ENCODE peak calls at places on chromosomes 11 and 22, in ten cellular contexts. One of them, this sample, is unnamed.

GRCh38 chr11:116929393-116930090 is 92.1 kb upstream of the APOA1 start:
- DNase-seq in lower leg skin: no peak
- DNase-seq in RWPE1: no peak
- DNase-seq in ovary: no peak
- DNase-seq in neural crest cell: no peak
- DNase-seq in GM06990: no peak
- DNase-seq in heart left ventricle: no peak
- DNase-seq in fibroblast of mammary gland: peak
- DNase-seq in activated CD8-positive, alpha-beta T cell treated with anti-CD3 and anti-CD28 coated beads for 36 hours: no peak
- DNase-seq in IMR-90: peak
- DNase-seq in this sample: no peak

GRCh38 chr11:6229911-6230310 is 4.5 kb downstream of the FHIP1B start:
- DNase-seq in heart left ventricle: no peak
- DNase-seq in activated CD8-positive, alpha-beta T cell treated with anti-CD3 and anti-CD28 coated beads for 36 hours: peak
- DNase-seq in GM06990: no peak
- DNase-seq in RWPE1: no peak
- DNase-seq in neural crest cell: no peak
- DNase-seq in fibroblast of mammary gland: no peak
- DNase-seq in lower leg skin: no peak
- DNase-seq in ovary: no peak
- DNase-seq in IMR-90: no peak
- DNase-seq in this sample: no peak

GRCh38 chr11:19978668-19979518 is 181.4 kb downstream of the DBX1 start:
- DNase-seq in GM06990: peak
- DNase-seq in neural crest cell: no peak
- DNase-seq in activated CD8-positive, alpha-beta T cell treated with anti-CD3 and anti-CD28 coated beads for 36 hours: peak
- DNase-seq in RWPE1: peak
- DNase-seq in fibroblast of mammary gland: peak
- DNase-seq in lower leg skin: no peak
- DNase-seq in IMR-90: peak
- DNase-seq in ovary: peak
- DNase-seq in heart left ventricle: no peak
- DNase-seq in this sample: no peak

GRCh38 chr11:134228625-134229024 is 4.2 kb downstream of the VPS26B start:
- DNase-seq in IMR-90: no peak
- DNase-seq in GM06990: peak
- DNase-seq in lower leg skin: peak
- DNase-seq in activated CD8-positive, alpha-beta T cell treated with anti-CD3 and anti-CD28 coated beads for 36 hours: peak
- DNase-seq in heart left ventricle: no peak
- DNase-seq in ovary: no peak
- DNase-seq in RWPE1: no peak
- DNase-seq in fibroblast of mammary gland: no peak
- DNase-seq in neural crest cell: no peak
- DNase-seq in this sample: no peak

GRCh38 chr11:70074701-70075100 is 3.4 kb upstream of the ANO1 start:
- DNase-seq in GM06990: no peak
- DNase-seq in ovary: no peak
- DNase-seq in activated CD8-positive, alpha-beta T cell treated with anti-CD3 and anti-CD28 coated beads for 36 hours: no peak
- DNase-seq in RWPE1: no peak
- DNase-seq in IMR-90: no peak
- DNase-seq in lower leg skin: peak
- DNase-seq in heart left ventricle: no peak
- DNase-seq in fibroblast of mammary gland: no peak
- DNase-seq in neural crest cell: no peak
- DNase-seq in this sample: no peak

GRCh38 chr11:34564807-34565241 is 51.2 kb upstream of the ELF5 start:
- DNase-seq in RWPE1: no peak
- DNase-seq in heart left ventricle: no peak
- DNase-seq in neural crest cell: no peak
- DNase-seq in ovary: no peak
- DNase-seq in fibroblast of mammary gland: no peak
- DNase-seq in lower leg skin: peak
- DNase-seq in IMR-90: no peak
- DNase-seq in activated CD8-positive, alpha-beta T cell treated with anti-CD3 and anti-CD28 coated beads for 36 hours: no peak
- DNase-seq in GM06990: no peak
- DNase-seq in this sample: no peak

GRCh38 chr11:2655834-2656622 is 43.8 kb downstream of the KCNQ1OT1 start:
- DNase-seq in IMR-90: peak
- DNase-seq in lower leg skin: no peak
- DNase-seq in GM06990: no peak
- DNase-seq in heart left ventricle: no peak
- DNase-seq in fibroblast of mammary gland: peak
- DNase-seq in ovary: peak
- DNase-seq in RWPE1: peak
- DNase-seq in neural crest cell: no peak
- DNase-seq in activated CD8-positive, alpha-beta T cell treated with anti-CD3 and anti-CD28 coated beads for 36 hours: peak
- DNase-seq in this sample: no peak

GRCh38 chr22:20173720-20174119 is 22.9 kb upstream of the CCDC188 start:
- DNase-seq in fibroblast of mammary gland: no peak
- DNase-seq in ovary: no peak
- DNase-seq in heart left ventricle: no peak
- DNase-seq in activated CD8-positive, alpha-beta T cell treated with anti-CD3 and anti-CD28 coated beads for 36 hours: no peak
- DNase-seq in RWPE1: no peak
- DNase-seq in IMR-90: no peak
- DNase-seq in GM06990: no peak
- DNase-seq in neural crest cell: no peak
- DNase-seq in lower leg skin: no peak
- DNase-seq in this sample: no peak

GRCh38 chr22:36352775-36353507 is 34.8 kb downstream of the MYH9 start:
- DNase-seq in fibroblast of mammary gland: peak
- DNase-seq in activated CD8-positive, alpha-beta T cell treated with anti-CD3 and anti-CD28 coated beads for 36 hours: peak
- DNase-seq in ovary: peak
- DNase-seq in RWPE1: no peak
- DNase-seq in heart left ventricle: peak
- DNase-seq in IMR-90: peak
- DNase-seq in lower leg skin: no peak
- DNase-seq in GM06990: no peak
- DNase-seq in neural crest cell: no peak
- DNase-seq in this sample: no peak

GRCh38 chr22:50545522-50546325 is at the start of gene KLHDC7B:
- DNase-seq in IMR-90: peak
- DNase-seq in neural crest cell: no peak
- DNase-seq in GM06990: no peak
- DNase-seq in lower leg skin: no peak
- DNase-seq in heart left ventricle: no peak
- DNase-seq in activated CD8-positive, alpha-beta T cell treated with anti-CD3 and anti-CD28 coated beads for 36 hours: peak
- DNase-seq in ovary: no peak
- DNase-seq in RWPE1: no peak
- DNase-seq in fibroblast of mammary gland: no peak
- DNase-seq in this sample: no peak

GRCh38 chr11:17008099-17008498 is 6.1 kb downstream of the PLEKHA7 start:
- DNase-seq in fibroblast of mammary gland: no peak
- DNase-seq in RWPE1: no peak
- DNase-seq in IMR-90: no peak
- DNase-seq in heart left ventricle: no peak
- DNase-seq in ovary: no peak
- DNase-seq in lower leg skin: peak
- DNase-seq in GM06990: no peak
- DNase-seq in activated CD8-positive, alpha-beta T cell treated with anti-CD3 and anti-CD28 coated beads for 36 hours: no peak
- DNase-seq in neural crest cell: no peak
- DNase-seq in this sample: no peak

DNA sequence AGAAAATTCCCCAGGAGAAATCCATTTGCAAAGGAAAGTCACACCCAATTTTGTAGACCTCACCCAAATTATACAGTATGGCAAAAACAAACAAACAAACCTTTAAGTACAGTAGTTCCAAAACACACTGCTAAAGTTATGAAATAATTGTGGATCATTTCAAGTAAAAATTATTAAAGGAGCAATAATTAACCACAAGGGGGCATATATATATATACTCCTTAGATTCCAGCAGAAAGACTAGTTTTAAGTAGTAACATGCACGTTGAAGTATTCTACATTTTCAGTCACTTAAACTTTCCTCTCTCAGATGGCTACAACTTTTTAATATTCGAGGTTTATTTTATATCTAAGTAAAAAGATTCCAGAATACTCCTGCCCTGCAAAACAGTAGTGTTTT is 26.8 kb downstream of the RNF141 start:
- DNase-seq in lower leg skin: no peak
- DNase-seq in GM06990: no peak
- DNase-seq in neural crest cell: no peak
- DNase-seq in activated CD8-positive, alpha-beta T cell treated with anti-CD3 and anti-CD28 coated beads for 36 hours: no peak
- DNase-seq in heart left ventricle: no peak
- DNase-seq in fibroblast of mammary gland: peak
- DNase-seq in RWPE1: no peak
- DNase-seq in IMR-90: peak
- DNase-seq in ovary: no peak
- DNase-seq in this sample: no peak
- TF ChIP-seq CTCF in lower leg skin: no peak
- TF ChIP-seq CTCF in GM06990: no peak
- TF ChIP-seq CTCF in neural crest cell: peak
- TF ChIP-seq CTCF in activated CD8-positive, alpha-beta T cell treated with anti-CD3 and anti-CD28 coated beads for 36 hours: no peak
- TF ChIP-seq CTCF in heart left ventricle: peak
- TF ChIP-seq CTCF in fibroblast of mammary gland: peak
- TF ChIP-seq CTCF in RWPE1: peak
- TF ChIP-seq CTCF in IMR-90: peak
- TF ChIP-seq CTCF in ovary: peak
- TF ChIP-seq CTCF in this sample: no peak

DNA sequence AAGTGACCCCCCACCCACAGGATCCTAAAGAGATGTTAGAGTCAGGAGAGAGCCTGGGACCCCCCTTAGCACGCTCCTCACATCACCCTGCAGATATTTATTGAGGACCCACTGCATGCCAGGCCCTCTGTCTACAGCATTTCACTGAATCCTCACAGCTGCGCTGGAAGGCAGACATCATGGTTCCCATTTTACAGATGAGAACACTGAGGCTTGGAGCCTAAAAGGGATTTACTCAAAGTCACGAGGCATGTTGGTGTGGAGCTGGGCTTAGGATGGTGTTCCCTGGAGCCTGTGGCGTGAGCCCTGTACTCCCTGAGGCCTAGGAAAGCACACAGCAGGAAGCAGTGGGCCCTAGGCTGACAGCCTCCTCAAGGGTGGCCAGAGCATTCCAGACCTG is 39.2 kb upstream of the LRRC32 start:
- DNase-seq in GM06990: no peak
- DNase-seq in IMR-90: no peak
- DNase-seq in activated CD8-positive, alpha-beta T cell treated with anti-CD3 and anti-CD28 coated beads for 36 hours: no peak
- DNase-seq in heart left ventricle: no peak
- DNase-seq in lower leg skin: no peak
- DNase-seq in RWPE1: no peak
- DNase-seq in ovary: no peak
- DNase-seq in neural crest cell: no peak
- DNase-seq in fibroblast of mammary gland: no peak
- DNase-seq in this sample: no peak
- TF ChIP-seq CTCF in GM06990: no peak
- TF ChIP-seq CTCF in IMR-90: no peak
- TF ChIP-seq CTCF in activated CD8-positive, alpha-beta T cell treated with anti-CD3 and anti-CD28 coated beads for 36 hours: no peak
- TF ChIP-seq CTCF in heart left ventricle: no peak
- TF ChIP-seq CTCF in lower leg skin: no peak
- TF ChIP-seq CTCF in RWPE1: no peak
- TF ChIP-seq CTCF in ovary: no peak
- TF ChIP-seq CTCF in neural crest cell: no peak
- TF ChIP-seq CTCF in fibroblast of mammary gland: no peak
- TF ChIP-seq CTCF in this sample: no peak

GRCh38 chr11:18650353-18650752 is 16.2 kb upstream of the SPTY2D1 start:
- DNase-seq in neural crest cell: no peak
- DNase-seq in heart left ventricle: no peak
- DNase-seq in ovary: no peak
- DNase-seq in GM06990: no peak
- DNase-seq in activated CD8-positive, alpha-beta T cell treated with anti-CD3 and anti-CD28 coated beads for 36 hours: no peak
- DNase-seq in fibroblast of mammary gland: no peak
- DNase-seq in RWPE1: no peak
- DNase-seq in IMR-90: no peak
- DNase-seq in lower leg skin: peak
- DNase-seq in this sample: no peak

GRCh38 chr11:18650859-18651557 is 16.9 kb upstream of the SPTY2D1 start:
- DNase-seq in IMR-90: peak
- DNase-seq in GM06990: peak
- DNase-seq in RWPE1: no peak
- DNase-seq in activated CD8-positive, alpha-beta T cell treated with anti-CD3 and anti-CD28 coated beads for 36 hours: peak
- DNase-seq in fibroblast of mammary gland: peak
- DNase-seq in ovary: no peak
- DNase-seq in neural crest cell: peak
- DNase-seq in heart left ventricle: peak
- DNase-seq in lower leg skin: peak
- DNase-seq in this sample: peak
- TF ChIP-seq CTCF in IMR-90: peak
- TF ChIP-seq CTCF in GM06990: peak
- TF ChIP-seq CTCF in RWPE1: peak
- TF ChIP-seq CTCF in activated CD8-positive, alpha-beta T cell treated with anti-CD3 and anti-CD28 coated beads for 36 hours: peak
- TF ChIP-seq CTCF in fibroblast of mammary gland: peak
- TF ChIP-seq CTCF in ovary: no peak
- TF ChIP-seq CTCF in neural crest cell: peak
- TF ChIP-seq CTCF in heart left ventricle: peak
- TF ChIP-seq CTCF in lower leg skin: no peak
- TF ChIP-seq CTCF in this sample: peak

GRCh38 chr11:64916848-64917662 is at the start of gene ATG2A:
- DNase-seq in IMR-90: peak
- DNase-seq in RWPE1: peak
- DNase-seq in ovary: peak
- DNase-seq in activated CD8-positive, alpha-beta T cell treated with anti-CD3 and anti-CD28 coated beads for 36 hours: peak
- DNase-seq in heart left ventricle: peak
- DNase-seq in lower leg skin: peak
- DNase-seq in GM06990: peak
- DNase-seq in neural crest cell: peak
- DNase-seq in fibroblast of mammary gland: peak
- DNase-seq in this sample: peak
- TF ChIP-seq CTCF in IMR-90: no peak
- TF ChIP-seq CTCF in RWPE1: no peak
- TF ChIP-seq CTCF in ovary: no peak
- TF ChIP-seq CTCF in activated CD8-positive, alpha-beta T cell treated with anti-CD3 and anti-CD28 coated beads for 36 hours: no peak
- TF ChIP-seq CTCF in heart left ventricle: no peak
- TF ChIP-seq CTCF in lower leg skin: no peak
- TF ChIP-seq CTCF in GM06990: no peak
- TF ChIP-seq CTCF in neural crest cell: no peak
- TF ChIP-seq CTCF in fibroblast of mammary gland: no peak
- TF ChIP-seq CTCF in this sample: no peak

DNA sequence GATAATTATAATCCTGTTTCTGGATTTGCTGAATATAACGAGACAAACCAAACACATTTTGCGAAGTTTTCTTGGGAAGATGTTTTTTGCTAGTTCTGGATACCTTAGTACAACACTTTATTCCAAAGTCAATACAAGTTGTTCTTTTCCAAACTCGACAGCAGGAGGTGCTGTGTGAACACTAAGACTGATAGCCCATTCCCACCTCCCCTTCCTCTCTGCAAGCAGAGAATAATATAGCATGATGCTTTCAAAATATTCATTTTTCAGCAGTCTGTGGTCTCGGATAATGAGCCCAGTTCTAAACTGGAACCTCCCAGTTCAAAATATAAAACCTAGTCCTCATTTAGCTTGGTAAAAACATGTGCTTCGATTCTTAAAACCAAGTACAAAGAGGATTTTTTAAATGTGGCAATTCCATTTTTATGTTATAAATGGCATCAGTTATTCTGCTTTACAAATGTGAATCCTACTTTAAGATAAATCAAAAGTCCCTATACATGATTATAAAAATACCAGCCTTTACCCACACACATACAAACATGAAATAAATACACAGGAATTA is 129.1 kb downstream of the DCDC1 start:
- DNase-seq in heart left ventricle: no peak
- DNase-seq in activated CD8-positive, alpha-beta T cell treated with anti-CD3 and anti-CD28 coated beads for 36 hours: peak
- DNase-seq in neural crest cell: peak
- DNase-seq in ovary: no peak
- DNase-seq in fibroblast of mammary gland: peak
- DNase-seq in GM06990: no peak
- DNase-seq in IMR-90: peak
- DNase-seq in RWPE1: no peak
- DNase-seq in lower leg skin: no peak
- DNase-seq in this sample: peak
- TF ChIP-seq CTCF in heart left ventricle: peak
- TF ChIP-seq CTCF in activated CD8-positive, alpha-beta T cell treated with anti-CD3 and anti-CD28 coated beads for 36 hours: peak
- TF ChIP-seq CTCF in neural crest cell: peak
- TF ChIP-seq CTCF in ovary: no peak
- TF ChIP-seq CTCF in fibroblast of mammary gland: peak
- TF ChIP-seq CTCF in GM06990: peak
- TF ChIP-seq CTCF in IMR-90: peak
- TF ChIP-seq CTCF in RWPE1: peak
- TF ChIP-seq CTCF in lower leg skin: no peak
- TF ChIP-seq CTCF in this sample: peak

This sample was measured in BE2C.